ENCODE peak calls at places on chromosomes 7 and 10, in five cellular contexts. K, H, Y, N and E are unnamed samples.

GRCh38 chr10:70729763-70730357 is 55.3 kb downstream of the TBATA start:
- DNase-seq in K (no peak), H (no peak), Y (no peak), N (no peak), E (no peak)

GRCh38 chr10:22685926-22686325 is 28.5 kb downstream of the PIP4K2A start:
- DNase-seq in K (no peak), H (no peak), Y (no peak), N (no peak), E (no peak)

GRCh38 chr10:13144814-13145213 is 16.5 kb upstream of the MCM10 start:
- DNase-seq in K (no peak), H (no peak), Y (no peak), N (no peak), E (no peak)

GRCh38 chr7:29642494-29643155 is 79.0 kb downstream of the PRR15 start:
- DNase-seq in K (no peak), H (peak; percentile 4), Y (peak; percentile 58), N (no peak), E (no peak)

GRCh38 chr7:115689941-115690340 is 340.6 kb downstream of the TFEC start:
- DNase-seq in K (no peak), H (peak; percentile 15), Y (no peak), N (no peak), E (no peak)

GRCh38 chr10:88989824-88990527 is 622 bp upstream of the FAS start:
- DNase-seq in K (no peak), H (peak; percentile 77), Y (peak; percentile 95), N (no peak), E (peak; percentile 72)

GRCh38 chr10:26407406-26407969 is 30.7 kb upstream of the APBB1IP start:
- DNase-seq in K (no peak), H (peak; percentile 3), Y (peak; percentile 60), N (no peak), E (peak; percentile 22)

GRCh38 chr7:12524794-12525386 is 45.6 kb upstream of the SCIN start:
- DNase-seq in K (no peak), H (peak; percentile 79), Y (peak; percentile 77), N (no peak), E (peak; percentile 28)

GRCh38 chr7:151174246-151175046 is 7.0 kb upstream of the GBX1 start:
- DNase-seq in K (peak; percentile 82), H (no peak), Y (peak; percentile 4), N (no peak), E (no peak)

GRCh38 chr7:127673902-127674301 is 21.9 kb downstream of the SND1 start:
- DNase-seq in K (no peak), H (no peak), Y (no peak), N (no peak), E (peak; percentile 7)

GRCh38 chr7:141941075-141941474 is 5.7 kb downstream of the CLEC5A start:
- DNase-seq in K (no peak), H (no peak), Y (no peak), N (no peak), E (no peak)

GRCh38 chr10:111936143-111936542 is 247.4 kb downstream of the GPAM start:
- DNase-seq in K (no peak), H (no peak), Y (no peak), N (no peak), E (no peak)

GRCh38 chr7:37826825-37827224 is 21.6 kb upstream of the NME8 start:
- DNase-seq in K (no peak), H (no peak), Y (no peak), N (no peak), E (no peak)

GRCh38 chr7:37833818-37834146 is 14.6 kb upstream of the NME8 start:
- DNase-seq in K (no peak), H (no peak), Y (no peak), N (no peak), E (no peak)

GRCh38 chr7:37831214-37831613 is 17.2 kb upstream of the NME8 start:
- DNase-seq in K (no peak), H (no peak), Y (no peak), N (no peak), E (no peak)

GRCh38 chr7:37833107-37833817 is 15.1 kb upstream of the NME8 start:
- DNase-seq in K (peak; percentile 43), H (peak; percentile 22), Y (peak; percentile 70), N (peak; percentile 47), E (peak; percentile 6)

DNA sequence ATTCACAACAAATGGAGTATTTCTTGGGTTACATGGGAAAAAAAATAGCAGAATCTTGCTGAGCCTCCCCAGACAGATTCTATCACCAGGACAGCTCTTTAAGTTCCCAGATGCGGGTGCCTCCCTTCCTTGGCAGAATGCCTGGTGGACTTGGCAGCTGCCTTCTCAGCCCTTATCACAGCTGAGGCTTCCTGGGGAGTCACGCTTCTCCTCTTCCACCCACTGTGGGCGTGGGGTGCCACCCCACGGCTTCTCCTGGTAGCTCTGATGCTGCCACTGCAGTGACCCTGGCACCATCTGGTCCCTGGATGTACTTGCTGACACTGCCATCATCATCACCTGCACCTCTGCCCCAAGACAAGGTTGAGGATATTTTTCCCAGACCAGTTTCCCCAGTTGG is 16.2 kb upstream of the NME8 start:
- DNase-seq in K (no peak), H (no peak), Y (peak; percentile 44), N (no peak), E (no peak)
- TF ChIP-seq CTCF in K (no peak), H (no peak), Y (no peak), N (no peak), E (no peak)

GRCh38 chr10:122112021-122112616 is 123.2 kb downstream of the TACC2 start:
- DNase-seq in K (no peak), H (peak; percentile 52), Y (no peak), N (no peak), E (no peak)

GRCh38 chr10:122113161-122113944 is 124.4 kb downstream of the TACC2 start:
- DNase-seq in K (peak; percentile 65), H (peak; percentile 71), Y (peak; percentile 75), N (peak; percentile 68), E (peak; percentile 58)

GRCh38 chr10:122115874-122116273 is 126.9 kb downstream of the TACC2 start:
- DNase-seq in K (no peak), H (no peak), Y (no peak), N (no peak), E (no peak)

GRCh38 chr10:122114156-122114747 is 125.3 kb downstream of the TACC2 start:
- DNase-seq in K (no peak), H (peak; percentile 20), Y (peak; percentile 43), N (no peak), E (no peak)

DNA sequence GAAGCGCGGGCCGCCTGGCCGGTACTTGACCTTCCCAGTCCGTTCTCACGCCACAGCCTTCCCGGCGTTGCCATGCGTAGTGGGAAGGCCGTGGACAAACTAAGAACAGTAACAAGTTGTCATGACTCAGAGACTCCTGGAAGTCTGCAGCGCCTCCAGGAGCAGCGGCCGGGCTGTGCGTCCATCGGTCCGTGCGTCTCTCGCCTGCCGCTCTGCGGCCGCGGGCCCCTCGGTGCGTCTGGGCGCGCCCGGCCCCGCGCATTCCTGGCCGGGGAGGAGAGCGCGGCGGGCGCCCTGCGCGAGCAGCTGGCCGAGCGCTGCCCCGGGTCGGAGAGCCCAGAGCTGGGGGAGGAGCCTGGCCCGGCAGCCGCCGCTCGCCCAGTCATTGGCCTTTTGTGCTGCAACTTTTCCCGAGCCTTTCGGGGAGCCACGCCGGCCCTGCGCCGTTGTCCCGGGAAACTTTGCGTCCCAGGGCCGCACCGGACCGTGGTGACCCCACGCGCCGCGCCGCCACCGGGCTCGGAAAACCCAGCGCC is 123.7 kb downstream of the TACC2 start:
- DNase-seq in K (peak; percentile 76), H (peak; percentile 95), Y (peak; percentile 95), N (peak; percentile 60), E (peak; percentile 92)
- TF ChIP-seq CTCF in K (no peak), H (peak; percentile 52), Y (peak; percentile 50), N (no peak), E (peak; percentile 41)

DNA sequence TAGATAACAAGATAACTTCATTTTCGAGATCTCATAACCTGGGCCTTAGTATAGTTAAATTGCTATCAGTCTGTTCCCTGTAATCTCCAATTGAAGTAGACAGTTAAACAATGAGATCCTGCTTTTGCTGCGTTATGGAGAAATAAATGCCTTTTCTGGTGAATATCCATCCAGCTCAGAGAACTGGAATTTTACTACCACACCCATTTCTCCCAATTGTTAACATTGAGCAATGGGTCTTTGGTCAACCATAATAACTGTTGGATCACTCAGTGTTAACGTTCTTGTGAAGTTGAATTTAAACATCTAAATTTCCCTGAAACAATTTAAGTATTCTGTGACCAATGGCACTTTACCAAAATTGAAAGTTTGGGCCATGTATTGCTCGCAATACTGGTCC is 3.0 kb downstream of the CALU start:
- DNase-seq in K (no peak), H (peak; percentile 66), Y (peak; percentile 95), N (no peak), E (peak; percentile 71)
- TF ChIP-seq CTCF in K (no peak), H (no peak), Y (no peak), N (no peak), E (no peak)

GRCh38 chr7:135359633-135360032 is 126.0 kb downstream of the STRA8 start:
- DNase-seq in K (no peak), H (no peak), Y (no peak), N (no peak), E (no peak)

GRCh38 chr7:135367114-135367513 is 133.5 kb downstream of the STRA8 start:
- DNase-seq in K (no peak), H (no peak), Y (no peak), N (no peak), E (no peak)

GRCh38 chr7:135362871-135363270 is 129.2 kb downstream of the STRA8 start:
- DNase-seq in K (peak; percentile 52), H (no peak), Y (no peak), N (no peak), E (no peak)

GRCh38 chr7:135361788-135362187 is 128.2 kb downstream of the STRA8 start:
- DNase-seq in K (no peak), H (no peak), Y (no peak), N (no peak), E (no peak)
- TF ChIP-seq CTCF in K (no peak), H (no peak), Y (no peak), N (no peak), E (no peak)

DNA sequence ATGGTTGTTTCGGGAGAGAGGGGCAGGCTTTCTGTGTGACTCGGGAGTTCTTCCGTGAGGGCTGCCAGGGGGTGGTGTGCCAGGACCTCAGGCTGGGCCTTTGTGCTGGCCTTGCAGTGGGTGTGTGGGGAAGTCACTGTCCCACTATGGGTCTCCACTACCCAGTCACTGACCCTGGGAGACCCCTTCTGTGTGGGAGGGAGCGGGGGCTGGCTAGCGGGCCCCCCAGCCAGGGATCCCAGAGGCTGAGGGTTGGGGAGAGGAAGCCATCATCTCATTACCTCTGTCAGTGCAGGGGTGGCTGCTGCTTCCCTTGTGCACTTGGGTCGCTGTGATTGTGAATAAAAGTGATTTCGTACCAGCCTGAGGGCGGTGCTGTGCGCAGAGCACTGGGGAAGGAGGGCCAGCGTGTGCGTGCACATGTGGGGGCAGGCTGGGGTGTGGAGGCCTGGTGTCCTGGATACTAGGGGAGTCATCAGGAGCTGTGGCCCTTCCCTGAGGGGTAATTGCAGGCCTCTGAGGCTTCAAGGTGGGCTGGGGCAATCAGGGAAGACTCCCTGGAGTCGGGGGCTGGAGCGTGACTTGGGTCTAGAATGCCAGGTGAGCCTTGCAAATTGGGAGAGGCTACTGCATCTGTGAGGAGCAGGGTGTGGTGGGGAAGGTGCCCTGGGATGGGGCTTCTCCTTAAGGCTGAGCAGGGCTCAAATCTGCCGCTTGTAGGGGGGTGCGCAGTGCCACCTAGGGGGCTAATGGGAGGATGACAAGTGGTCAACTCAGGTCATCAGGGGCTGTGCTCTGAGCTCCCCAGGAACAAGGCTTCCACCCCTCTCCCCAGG is 98.9 kb downstream of the NEURL1 start:
- DNase-seq in K (peak; percentile 79), H (peak; percentile 15), Y (peak; percentile 37), N (peak; percentile 55), E (no peak)
- TF ChIP-seq CTCF in K (peak; percentile 77), H (peak; percentile 81), Y (peak; percentile 73), N (peak; percentile 70), E (peak; percentile 58)